ENCODE peak calls at places on chromosomes 3 and 15, in eight cellular contexts. One of them, this sample, is unnamed. For H3K36me3, the result is how much of the 10 kb centered on the place peaks cover.

GRCh38 chr15:40183636-40184463 is 23.0 kb downstream of the BUB1B start:
- DNase-seq in colonic mucosa: no peak
- DNase-seq in HepG2: no peak
- DNase-seq in neural progenitor cell: no peak
- DNase-seq in HCT116: no peak
- DNase-seq in pancreas: no peak
- DNase-seq in endothelial cell of umbilical vein: no peak
- DNase-seq in adrenal gland: no peak
- DNase-seq in this sample: no peak

GRCh38 chr3:144128117-144128892 is 156.7 kb downstream of the DIPK2A start:
- DNase-seq in colonic mucosa: no peak
- DNase-seq in HepG2: no peak
- DNase-seq in neural progenitor cell: peak
- DNase-seq in HCT116: no peak
- DNase-seq in pancreas: no peak
- DNase-seq in endothelial cell of umbilical vein: no peak
- DNase-seq in adrenal gland: no peak
- DNase-seq in this sample: no peak

GRCh38 chr15:39419651-39420050 is 161.2 kb upstream of the THBS1 start:
- DNase-seq in colonic mucosa: no peak
- DNase-seq in HepG2: peak
- DNase-seq in neural progenitor cell: no peak
- DNase-seq in HCT116: no peak
- DNase-seq in pancreas: no peak
- DNase-seq in endothelial cell of umbilical vein: no peak
- DNase-seq in adrenal gland: no peak
- DNase-seq in this sample: no peak

GRCh38 chr3:53702776-53703175 is 143.4 kb downstream of the CHDH start:
- DNase-seq in colonic mucosa: no peak
- DNase-seq in HepG2: no peak
- DNase-seq in neural progenitor cell: no peak
- DNase-seq in HCT116: no peak
- DNase-seq in pancreas: no peak
- DNase-seq in endothelial cell of umbilical vein: no peak
- DNase-seq in adrenal gland: no peak
- DNase-seq in this sample: no peak

GRCh38 chr15:53882311-53882710 is 95.9 kb upstream of the UNC13C start:
- DNase-seq in colonic mucosa: no peak
- DNase-seq in HepG2: no peak
- DNase-seq in neural progenitor cell: no peak
- DNase-seq in HCT116: no peak
- DNase-seq in pancreas: no peak
- DNase-seq in endothelial cell of umbilical vein: no peak
- DNase-seq in adrenal gland: no peak
- DNase-seq in this sample: no peak

GRCh38 chr15:89781891-89782618 is 5.9 kb downstream of the MESP2 start:
- DNase-seq in colonic mucosa: no peak
- DNase-seq in HepG2: peak
- DNase-seq in neural progenitor cell: no peak
- DNase-seq in HCT116: peak
- DNase-seq in pancreas: no peak
- DNase-seq in endothelial cell of umbilical vein: no peak
- DNase-seq in adrenal gland: peak
- DNase-seq in this sample: no peak

GRCh38 chr15:57146394-57147140 is 228.1 kb downstream of the TCF12 start:
- DNase-seq in colonic mucosa: peak
- DNase-seq in HepG2: peak
- DNase-seq in neural progenitor cell: peak
- DNase-seq in HCT116: peak
- DNase-seq in pancreas: no peak
- DNase-seq in endothelial cell of umbilical vein: peak
- DNase-seq in adrenal gland: no peak
- DNase-seq in this sample: no peak

GRCh38 chr15:89731275-89731674 is 19.8 kb downstream of the MESP1 start:
- DNase-seq in colonic mucosa: no peak
- DNase-seq in HepG2: no peak
- DNase-seq in neural progenitor cell: no peak
- DNase-seq in HCT116: no peak
- DNase-seq in pancreas: no peak
- DNase-seq in endothelial cell of umbilical vein: no peak
- DNase-seq in adrenal gland: no peak
- DNase-seq in this sample: no peak

GRCh38 chr15:23564798-23565394 is 578 bp upstream of the MKRN3 start:
- DNase-seq in colonic mucosa: no peak
- DNase-seq in HepG2: no peak
- DNase-seq in neural progenitor cell: peak
- DNase-seq in HCT116: no peak
- DNase-seq in pancreas: no peak
- DNase-seq in endothelial cell of umbilical vein: peak
- DNase-seq in adrenal gland: no peak
- DNase-seq in this sample: no peak

GRCh38 chr3:179321585-179322322 is 1.1 kb upstream of the ZNF639 start:
- DNase-seq in colonic mucosa: peak
- DNase-seq in HepG2: peak
- DNase-seq in neural progenitor cell: peak
- DNase-seq in HCT116: no peak
- DNase-seq in pancreas: no peak
- DNase-seq in endothelial cell of umbilical vein: peak
- DNase-seq in adrenal gland: peak
- DNase-seq in this sample: no peak

GRCh38 chr15:60744826-60745225 is 265.9 kb upstream of the ICE2 start:
- DNase-seq in colonic mucosa: peak
- DNase-seq in HepG2: no peak
- DNase-seq in neural progenitor cell: no peak
- DNase-seq in HCT116: no peak
- DNase-seq in pancreas: no peak
- DNase-seq in endothelial cell of umbilical vein: no peak
- DNase-seq in adrenal gland: no peak
- DNase-seq in this sample: no peak

GRCh38 chr3:277873-278272 is 81.3 kb downstream of the CHL1 start:
- DNase-seq in colonic mucosa: no peak
- DNase-seq in HepG2: no peak
- DNase-seq in neural progenitor cell: no peak
- DNase-seq in HCT116: no peak
- DNase-seq in pancreas: no peak
- DNase-seq in endothelial cell of umbilical vein: no peak
- DNase-seq in adrenal gland: no peak
- DNase-seq in this sample: no peak

GRCh38 chr3:128591728-128592426 is 58.7 kb downstream of the RPN1 start:
- DNase-seq in colonic mucosa: no peak
- DNase-seq in HepG2: no peak
- DNase-seq in neural progenitor cell: no peak
- DNase-seq in HCT116: no peak
- DNase-seq in pancreas: no peak
- DNase-seq in endothelial cell of umbilical vein: no peak
- DNase-seq in adrenal gland: no peak
- DNase-seq in this sample: no peak

GRCh38 chr15:51600114-51600513 is 22.5 kb downstream of the DMXL2 start:
- DNase-seq in colonic mucosa: no peak
- DNase-seq in HepG2: no peak
- DNase-seq in neural progenitor cell: no peak
- DNase-seq in HCT116: peak
- DNase-seq in pancreas: no peak
- DNase-seq in endothelial cell of umbilical vein: no peak
- DNase-seq in adrenal gland: no peak
- DNase-seq in this sample: peak

GRCh38 chr3:141642215-141642614 is 95.9 kb upstream of the RNF7 start:
- DNase-seq in colonic mucosa: no peak
- DNase-seq in HepG2: peak
- DNase-seq in neural progenitor cell: no peak
- DNase-seq in HCT116: no peak
- DNase-seq in pancreas: no peak
- DNase-seq in endothelial cell of umbilical vein: no peak
- DNase-seq in adrenal gland: no peak
- DNase-seq in this sample: no peak

GRCh38 chr15:101258238-101259144 is 6.6 kb upstream of the CHSY1 start:
- DNase-seq in colonic mucosa: peak
- DNase-seq in HepG2: peak
- DNase-seq in neural progenitor cell: peak
- DNase-seq in HCT116: peak
- DNase-seq in pancreas: no peak
- DNase-seq in endothelial cell of umbilical vein: peak
- DNase-seq in adrenal gland: peak
- DNase-seq in this sample: no peak

DNA sequence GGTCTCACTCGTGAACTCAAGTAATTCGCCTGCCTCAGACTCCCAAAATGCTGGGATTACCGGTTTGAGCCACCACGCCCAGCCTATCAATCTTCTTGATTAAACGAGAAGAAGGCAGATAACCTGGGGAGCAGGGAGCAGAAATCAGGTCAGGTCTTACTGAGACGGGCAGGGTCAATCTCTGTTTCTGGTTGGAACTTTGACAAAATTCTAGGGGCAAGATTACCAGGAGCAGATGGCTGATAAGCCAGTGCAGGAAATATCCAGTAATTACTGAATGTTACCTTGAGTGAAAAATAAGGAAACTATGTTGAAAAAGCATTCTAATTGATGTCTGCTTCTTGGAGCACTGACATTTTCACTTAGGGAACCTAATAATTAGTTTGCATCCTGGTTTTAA is 24.4 kb upstream of the GOLM2 start:
- DNase-seq in colonic mucosa: no peak
- DNase-seq in HepG2: no peak
- DNase-seq in neural progenitor cell: no peak
- DNase-seq in HCT116: no peak
- DNase-seq in pancreas: no peak
- DNase-seq in endothelial cell of umbilical vein: no peak
- DNase-seq in adrenal gland: no peak
- DNase-seq in this sample: no peak
- TF ChIP-seq CTCF in colonic mucosa: no peak
- TF ChIP-seq CTCF in HepG2: no peak
- TF ChIP-seq CTCF in neural progenitor cell: no peak
- TF ChIP-seq CTCF in HCT116: no peak
- TF ChIP-seq CTCF in pancreas: no peak
- TF ChIP-seq CTCF in endothelial cell of umbilical vein: no peak
- TF ChIP-seq CTCF in adrenal gland: no peak
- TF ChIP-seq CTCF in this sample: no peak

GRCh38 chr3:146195030-146195429 is 34.0 kb upstream of the PLOD2 start:
- DNase-seq in colonic mucosa: no peak
- DNase-seq in HepG2: no peak
- DNase-seq in neural progenitor cell: no peak
- DNase-seq in HCT116: no peak
- DNase-seq in pancreas: no peak
- DNase-seq in endothelial cell of umbilical vein: peak
- DNase-seq in adrenal gland: no peak
- DNase-seq in this sample: no peak

GRCh38 chr3:146199762-146200161 is 38.8 kb upstream of the PLOD2 start:
- DNase-seq in colonic mucosa: no peak
- DNase-seq in HepG2: no peak
- DNase-seq in neural progenitor cell: no peak
- DNase-seq in HCT116: no peak
- DNase-seq in pancreas: no peak
- DNase-seq in endothelial cell of umbilical vein: no peak
- DNase-seq in adrenal gland: no peak
- DNase-seq in this sample: no peak

GRCh38 chr3:146200461-146201220 is 39.7 kb upstream of the PLOD2 start:
- DNase-seq in colonic mucosa: no peak
- DNase-seq in HepG2: no peak
- DNase-seq in neural progenitor cell: no peak
- DNase-seq in HCT116: no peak
- DNase-seq in pancreas: no peak
- DNase-seq in endothelial cell of umbilical vein: no peak
- DNase-seq in adrenal gland: no peak
- DNase-seq in this sample: no peak

GRCh38 chr3:146196789-146197188 is 35.8 kb upstream of the PLOD2 start:
- DNase-seq in colonic mucosa: no peak
- DNase-seq in HepG2: no peak
- DNase-seq in neural progenitor cell: no peak
- DNase-seq in HCT116: no peak
- DNase-seq in pancreas: no peak
- DNase-seq in endothelial cell of umbilical vein: no peak
- DNase-seq in adrenal gland: no peak
- DNase-seq in this sample: no peak

GRCh38 chr3:146195605-146196004 is 34.6 kb upstream of the PLOD2 start:
- DNase-seq in colonic mucosa: no peak
- DNase-seq in HepG2: no peak
- DNase-seq in neural progenitor cell: no peak
- DNase-seq in HCT116: no peak
- DNase-seq in pancreas: no peak
- DNase-seq in endothelial cell of umbilical vein: no peak
- DNase-seq in adrenal gland: no peak
- DNase-seq in this sample: no peak
- H3K36me3 ChIP-seq in colonic mucosa: under half
- H3K36me3 ChIP-seq in HepG2: under half
- H3K36me3 ChIP-seq in neural progenitor cell: under half
- H3K36me3 ChIP-seq in HCT116: under half
- H3K36me3 ChIP-seq in pancreas: under half
- H3K36me3 ChIP-seq in endothelial cell of umbilical vein: under half
- H3K36me3 ChIP-seq in adrenal gland: under half
- H3K36me3 ChIP-seq in this sample: under half

GRCh38 chr3:153785901-153786300 is 335.3 kb upstream of the ARHGEF26 start:
- DNase-seq in colonic mucosa: no peak
- DNase-seq in HepG2: no peak
- DNase-seq in neural progenitor cell: no peak
- DNase-seq in HCT116: no peak
- DNase-seq in pancreas: no peak
- DNase-seq in endothelial cell of umbilical vein: no peak
- DNase-seq in adrenal gland: no peak
- DNase-seq in this sample: no peak
- TF ChIP-seq CTCF in colonic mucosa: no peak
- TF ChIP-seq CTCF in HepG2: peak
- TF ChIP-seq CTCF in neural progenitor cell: peak
- TF ChIP-seq CTCF in HCT116: peak
- TF ChIP-seq CTCF in pancreas: no peak
- TF ChIP-seq CTCF in endothelial cell of umbilical vein: no peak
- TF ChIP-seq CTCF in adrenal gland: no peak
- TF ChIP-seq CTCF in this sample: no peak

GRCh38 chr3:183845090-183845489 is 19.7 kb upstream of the MAP6D1 start:
- DNase-seq in colonic mucosa: no peak
- DNase-seq in HepG2: no peak
- DNase-seq in neural progenitor cell: no peak
- DNase-seq in HCT116: no peak
- DNase-seq in pancreas: no peak
- DNase-seq in endothelial cell of umbilical vein: no peak
- DNase-seq in adrenal gland: no peak
- DNase-seq in this sample: no peak
- H3K36me3 ChIP-seq in colonic mucosa: under half
- H3K36me3 ChIP-seq in HepG2: half or more
- H3K36me3 ChIP-seq in neural progenitor cell: under half
- H3K36me3 ChIP-seq in HCT116: under half
- H3K36me3 ChIP-seq in pancreas: under half
- H3K36me3 ChIP-seq in endothelial cell of umbilical vein: under half
- H3K36me3 ChIP-seq in adrenal gland: under half
- H3K36me3 ChIP-seq in this sample: under half

DNA sequence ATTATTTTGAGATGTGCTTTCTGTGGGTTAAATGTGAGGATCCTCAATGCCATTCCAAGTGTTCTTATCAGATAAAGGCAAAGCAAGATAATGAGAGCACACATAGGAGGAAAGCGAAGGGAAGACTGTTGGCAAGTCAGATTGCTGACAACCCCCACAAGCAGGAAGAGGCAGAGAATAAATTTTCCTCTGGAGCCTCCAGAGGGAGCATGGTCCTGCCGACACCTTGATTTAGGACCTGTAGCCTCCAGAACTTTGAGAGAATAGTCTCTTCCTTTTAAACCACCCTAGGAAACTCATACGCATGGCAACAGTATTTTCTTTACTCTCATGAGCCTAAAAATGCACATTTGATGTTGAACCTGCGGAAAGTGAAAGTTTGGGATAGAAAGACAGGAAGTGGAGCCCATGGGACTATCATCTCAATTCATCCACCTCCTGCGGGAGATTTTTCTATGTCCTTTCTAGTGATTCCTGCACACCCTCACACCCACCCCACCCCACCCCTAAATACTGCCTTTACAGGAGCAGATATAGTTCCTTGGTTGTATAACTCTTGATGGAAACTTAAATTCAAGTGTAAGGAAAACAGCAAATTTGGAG is 116.7 kb upstream of the LPP start:
- DNase-seq in colonic mucosa: peak
- DNase-seq in HepG2: peak
- DNase-seq in neural progenitor cell: peak
- DNase-seq in HCT116: peak
- DNase-seq in pancreas: no peak
- DNase-seq in endothelial cell of umbilical vein: peak
- DNase-seq in adrenal gland: peak
- DNase-seq in this sample: no peak
- TF ChIP-seq CTCF in colonic mucosa: peak
- TF ChIP-seq CTCF in HepG2: peak
- TF ChIP-seq CTCF in neural progenitor cell: peak
- TF ChIP-seq CTCF in HCT116: peak
- TF ChIP-seq CTCF in pancreas: peak
- TF ChIP-seq CTCF in endothelial cell of umbilical vein: peak
- TF ChIP-seq CTCF in adrenal gland: peak
- TF ChIP-seq CTCF in this sample: peak

This sample was measured in kidney epithelial cell.